ENCODE peak calls at places on chromosomes 11 and 22, in five cellular contexts. Q is ovary; V is effector memory CD4-positive, alpha-beta T cell; E is GM23248; X is PC-3. J is an unnamed sample.

GRCh38 chr11:124902616-124903015 is 5.0 kb upstream of the ROBO4 start:
- DNase-seq in Q (no peak), V (no peak), E (peak; percentile 23), X (peak; percentile 53), J (no peak)

GRCh38 chr11:68961245-68961644 is 19.5 kb downstream of the MRGPRD start:
- DNase-seq in Q (no peak), V (no peak), E (no peak), X (peak; percentile 13), J (no peak)

GRCh38 chr22:40635940-40636379 is 559 bp downstream of the MRTFA start:
- DNase-seq in Q (no peak), V (no peak), E (peak; percentile 34), X (no peak), J (peak; percentile 44)

GRCh38 chr11:64251986-64252837 is 882 bp downstream of the PLCB3 start:
- DNase-seq in Q (peak; percentile 73), V (no peak), E (peak; percentile 81), X (peak; percentile 77), J (peak; percentile 46)

GRCh38 chr11:131504199-131504949 is 134.0 kb downstream of the NTM start:
- DNase-seq in Q (no peak), V (no peak), E (no peak), X (peak; percentile 29), J (peak; percentile 20)

GRCh38 chr11:124586247-124586860 is 16.6 kb downstream of the OR8A1 start:
- DNase-seq in Q (peak; percentile 20), V (no peak), E (peak; percentile 69), X (peak; percentile 84), J (peak; percentile 78)

GRCh38 chr22:30667092-30667485 is 586 bp downstream of the DUSP18 start:
- DNase-seq in Q (no peak), V (no peak), E (peak; percentile 51), X (no peak), J (no peak)

GRCh38 chr11:18522388-18522787 is 4.4 kb downstream of the TSG101 start:
- DNase-seq in Q (no peak), V (no peak), E (peak; percentile 30), X (no peak), J (no peak)

GRCh38 chr11:2647953-2648352 is 51.8 kb downstream of the KCNQ1OT1 start:
- DNase-seq in Q (no peak), V (no peak), E (no peak), X (no peak), J (no peak)

GRCh38 chr11:2645779-2646118 is 54.0 kb downstream of the KCNQ1OT1 start:
- DNase-seq in Q (no peak), V (no peak), E (no peak), X (no peak), J (no peak)

GRCh38 chr11:2643746-2644145 is 56.0 kb downstream of the KCNQ1OT1 start:
- DNase-seq in Q (no peak), V (no peak), E (no peak), X (no peak), J (no peak)

GRCh38 chr11:2647167-2647566 is 52.6 kb downstream of the KCNQ1OT1 start:
- DNase-seq in Q (no peak), V (no peak), E (no peak), X (no peak), J (no peak)

DNA sequence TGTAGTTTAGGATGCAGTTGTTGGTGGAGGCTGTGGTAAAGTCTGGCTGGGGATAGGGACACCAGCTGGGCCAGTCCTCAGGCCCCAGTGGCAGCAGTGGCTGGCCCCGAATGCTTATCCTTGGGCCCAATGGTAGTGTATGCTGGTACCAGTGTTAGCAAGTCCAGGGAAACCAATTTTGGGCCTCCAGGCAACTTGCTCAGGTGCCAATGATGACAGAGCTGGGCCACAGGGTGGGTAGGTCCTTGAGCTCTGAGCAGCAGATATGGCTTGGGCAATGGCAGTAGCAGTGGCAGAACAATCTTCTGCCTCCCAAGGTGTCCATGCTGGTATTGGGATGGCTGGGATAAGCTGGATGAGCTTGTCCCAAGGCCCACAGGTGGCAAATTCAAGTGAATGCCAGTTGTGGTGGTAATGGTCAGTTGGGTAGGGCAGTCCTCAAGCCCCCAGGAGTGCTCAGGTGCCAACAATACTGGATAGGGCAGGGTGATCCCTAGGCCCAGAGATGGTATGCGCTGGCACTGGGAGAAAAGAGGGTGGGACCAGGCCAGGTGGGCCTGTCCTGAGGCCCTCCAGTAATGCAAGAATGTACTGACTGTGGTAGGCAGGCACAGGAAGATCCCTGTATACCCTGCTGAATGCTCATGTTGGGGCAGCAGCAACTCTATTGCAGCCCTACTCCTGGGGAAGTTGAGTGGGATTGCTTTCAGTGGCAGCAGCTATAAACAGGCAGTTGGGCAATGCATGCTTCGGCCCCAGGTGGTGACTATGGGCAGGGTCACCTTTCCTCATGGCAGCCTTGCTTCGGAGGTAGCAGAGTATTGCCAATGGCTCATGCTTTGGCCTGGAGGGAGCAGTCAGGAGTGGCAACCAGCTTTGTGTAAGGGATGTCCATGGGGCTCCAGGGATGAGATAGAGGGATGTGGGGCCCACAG is 54.7 kb downstream of the KCNQ1OT1 start:
- DNase-seq in Q (no peak), V (no peak), E (no peak), X (no peak), J (no peak)
- H3K9me3 ChIP-seq in Q (no peaks in the 10 kb centered on the region), V (peaks cover 4% of the 10 kb centered on the region), E (peaks cover 24% of the 10 kb centered on the region), X (peaks cover 30% of the 10 kb centered on the region), J (no peaks in the 10 kb centered on the region)

DNA sequence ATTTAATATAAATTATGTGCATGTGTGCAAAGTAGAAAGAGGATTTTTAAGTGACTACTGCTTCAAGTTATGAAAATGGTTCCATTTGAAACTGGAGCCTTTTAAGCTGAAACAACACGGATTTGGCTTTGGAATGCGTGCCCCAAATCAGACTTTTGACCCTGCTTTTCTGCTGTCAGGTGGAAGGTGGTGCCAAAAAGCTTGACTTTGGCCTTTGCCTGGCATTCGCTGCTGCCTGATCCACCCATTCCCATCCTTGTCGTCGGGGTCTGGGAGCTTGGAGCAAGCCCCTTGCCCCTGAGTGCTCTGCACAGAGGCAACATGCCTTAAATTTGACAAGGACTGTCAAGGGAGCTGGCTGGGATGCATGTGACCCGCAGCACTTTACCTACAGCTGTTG is 335.3 kb upstream of the SYN3 start:
- DNase-seq in Q (no peak), V (no peak), E (no peak), X (no peak), J (no peak)
- H3K27ac ChIP-seq in Q (no peak overlapping the region), V (no peak overlapping the region), E (no peak overlapping the region), X (no peak overlapping the region), J (no peak overlapping the region)

DNA sequence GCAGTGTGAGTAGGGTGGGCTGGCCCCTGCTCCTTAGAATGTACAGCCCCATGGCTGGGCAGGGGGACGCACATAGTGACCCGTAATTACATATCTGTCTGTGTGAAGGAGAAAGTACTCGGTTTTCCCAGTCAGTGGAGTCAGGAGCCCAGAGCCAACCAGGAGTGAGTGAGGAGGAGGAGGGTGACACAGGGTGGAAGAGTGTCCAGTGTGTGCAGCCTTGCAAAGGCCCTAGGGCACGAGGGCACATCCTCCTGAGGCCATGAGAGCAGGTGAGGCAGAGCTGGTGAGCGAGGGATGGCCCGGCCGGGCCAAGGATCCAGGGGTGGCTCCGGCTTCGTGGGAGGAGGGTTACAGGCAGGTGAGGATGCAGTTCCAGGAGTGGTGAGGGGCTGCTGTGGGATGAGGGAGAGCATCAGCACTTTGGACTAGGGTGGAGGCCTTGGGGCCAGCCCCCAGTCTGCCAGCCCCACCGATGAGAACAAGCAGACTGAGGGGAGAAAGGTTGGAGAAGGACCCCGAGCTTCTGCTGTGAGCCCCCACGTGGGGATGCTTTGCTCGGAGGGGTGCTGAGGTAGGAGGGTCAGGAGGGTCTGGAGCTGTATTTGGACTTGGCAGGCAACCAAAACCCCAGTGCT is 91.7 kb downstream of the CDKN1C start:
- DNase-seq in Q (peak; percentile 16), V (no peak), E (no peak), X (no peak), J (no peak)
- H3K9me3 ChIP-seq in Q (no peaks in the 10 kb centered on the region), V (no peaks in the 10 kb centered on the region), E (no peaks in the 10 kb centered on the region), X (no peaks in the 10 kb centered on the region), J (no peaks in the 10 kb centered on the region)

GRCh38 chr22:42857845-42858481 is 890 bp upstream of the ARFGAP3 start:
- DNase-seq in Q (peak; percentile 50), V (no peak), E (no peak), X (peak; percentile 14), J (no peak)
- H3K27ac ChIP-seq in Q (no peak overlapping the region), V (no peak overlapping the region), E (no peak overlapping the region), X (no peak overlapping the region), J (peak overlapping the region; percentile 96)

DNA sequence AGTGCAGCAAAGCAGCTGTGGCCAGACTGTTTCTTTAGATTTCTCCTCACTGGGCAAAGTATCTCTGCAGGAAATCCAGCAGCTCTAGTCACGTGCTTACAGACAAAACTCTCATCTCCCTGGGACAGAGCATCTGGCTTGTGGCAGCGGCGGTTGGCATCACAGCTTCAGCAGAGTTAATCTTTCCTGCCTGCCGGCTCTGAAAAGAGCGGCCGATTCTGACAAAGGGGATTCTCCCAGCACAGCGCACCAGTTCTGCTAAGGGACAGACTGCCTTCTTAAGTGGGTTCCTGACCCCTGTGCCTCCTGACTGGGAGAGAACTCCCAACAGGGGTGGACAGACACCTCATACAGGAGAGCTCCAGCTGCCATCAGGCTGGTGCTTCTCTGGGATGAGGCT is 1357.4 kb upstream of the TENM4 start:
- DNase-seq in Q (no peak), V (no peak), E (no peak), X (no peak), J (no peak)
- H3K9me3 ChIP-seq in Q (no peaks in the 10 kb centered on the region), V (no peaks in the 10 kb centered on the region), E (no peaks in the 10 kb centered on the region), X (peaks cover 10% of the 10 kb centered on the region), J (no peaks in the 10 kb centered on the region)

DNA sequence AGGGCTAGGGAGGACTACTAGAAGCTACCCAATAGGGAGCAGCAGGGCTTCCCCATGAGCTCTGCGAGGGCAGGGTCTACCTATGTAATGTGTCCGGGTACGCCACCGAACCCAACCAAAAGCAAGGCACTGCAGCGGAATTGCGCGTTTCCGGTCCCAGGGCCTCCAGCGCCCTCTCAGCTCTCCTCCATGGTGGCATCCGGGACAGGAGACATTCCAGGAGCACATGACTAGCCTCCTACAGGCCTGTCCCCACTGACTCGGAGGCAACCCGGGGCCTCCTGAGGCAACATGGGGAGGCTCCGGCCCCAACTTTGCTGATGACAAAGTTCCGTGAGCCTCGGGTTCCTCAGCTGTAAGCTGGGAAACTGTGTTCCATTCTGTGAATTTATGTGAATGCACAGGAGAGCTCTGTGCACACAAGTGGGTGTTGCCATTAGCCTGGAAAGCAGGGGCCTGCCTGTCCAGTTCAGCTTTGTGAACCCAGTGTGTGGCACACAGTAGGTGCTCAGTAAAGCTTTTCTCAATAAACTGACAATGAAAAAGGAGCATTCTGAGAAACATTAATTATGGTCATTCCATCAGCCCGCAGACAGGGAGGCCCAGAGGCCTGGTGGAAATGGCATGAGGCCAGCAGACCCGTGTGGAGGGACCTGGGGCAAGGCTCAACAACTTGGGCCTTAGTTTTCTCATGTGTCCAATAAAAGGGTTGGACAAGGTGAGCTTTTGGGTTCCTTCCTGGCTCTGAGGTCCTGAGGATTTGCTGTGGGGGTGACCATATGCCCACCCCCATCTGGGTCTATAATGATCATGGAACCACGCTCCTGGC is 50.3 kb downstream of the CHRDL2 start:
- DNase-seq in Q (peak; percentile 30), V (no peak), E (no peak), X (no peak), J (peak; percentile 13)
- H3K27ac ChIP-seq in Q (no peak overlapping the region), V (no peak overlapping the region), E (no peak overlapping the region), X (no peak overlapping the region), J (no peak overlapping the region)

DNA sequence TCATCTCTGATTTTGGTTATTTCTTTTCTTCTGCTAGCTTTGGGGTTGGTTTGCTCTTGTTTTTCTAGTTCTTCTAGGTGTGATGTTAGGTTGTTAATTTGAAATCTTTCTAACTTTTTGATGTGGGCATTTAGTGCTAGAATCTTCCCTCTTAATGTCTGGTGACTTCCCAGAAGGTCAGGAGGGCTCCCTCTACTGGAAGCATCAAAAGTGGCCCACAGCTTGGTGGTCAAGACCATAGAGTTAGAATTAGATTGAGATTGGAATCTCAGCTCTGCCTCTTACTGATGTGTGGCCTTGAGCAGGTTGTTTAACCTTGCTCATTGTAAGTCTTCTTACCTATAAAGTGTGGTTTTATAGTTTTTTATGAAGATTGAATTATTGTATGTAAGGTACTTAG is 99.3 kb downstream of the FDX1 start:
- DNase-seq in Q (no peak), V (no peak), E (peak; percentile 17), X (peak; percentile 69), J (peak; percentile 26)
- H3K9me3 ChIP-seq in Q (no peaks in the 10 kb centered on the region), V (no peaks in the 10 kb centered on the region), E (no peaks in the 10 kb centered on the region), X (no peaks in the 10 kb centered on the region), J (no peaks in the 10 kb centered on the region)

GRCh38 chr11:16153951-16154350 is 202.4 kb downstream of the SOX6 start:
- DNase-seq in Q (no peak), V (no peak), E (no peak), X (peak; percentile 19), J (no peak)
- H3K27ac ChIP-seq in Q (no peak overlapping the region), V (no peak overlapping the region), E (no peak overlapping the region), X (no peak overlapping the region), J (no peak overlapping the region)

J was measured in testis.